ENCODE peak calls at places on chromosomes 3 and 15, in four cellular contexts. One of them, this sample, is unnamed.

GRCh38 chr3:136906725-136907124 is 44.7 kb downstream of the NCK1 start:
- DNase-seq in A172: no peak
- DNase-seq in lower leg skin: no peak
- DNase-seq in H9: no peak
- DNase-seq in this sample: no peak

GRCh38 chr15:90560229-90560771 is 30.6 kb downstream of the CRTC3 start:
- DNase-seq in A172: peak; percentile 94
- DNase-seq in lower leg skin: peak; percentile 80
- DNase-seq in H9: no peak
- DNase-seq in this sample: no peak

GRCh38 chr3:141735789-141736465 is 2.2 kb upstream of the RNF7 start:
- DNase-seq in A172: no peak
- DNase-seq in lower leg skin: no peak
- DNase-seq in H9: no peak
- DNase-seq in this sample: no peak

GRCh38 chr15:96160269-96160668 is 170.2 kb upstream of the NR2F2 start:
- DNase-seq in A172: no peak
- DNase-seq in lower leg skin: peak; percentile 21
- DNase-seq in H9: no peak
- DNase-seq in this sample: no peak

GRCh38 chr15:38714309-38715072 is 149.9 kb upstream of the RASGRP1 start:
- DNase-seq in A172: peak; percentile 80
- DNase-seq in lower leg skin: no peak
- DNase-seq in H9: no peak
- DNase-seq in this sample: no peak

GRCh38 chr15:57031605-57032004 is 113.2 kb downstream of the TCF12 start:
- DNase-seq in A172: peak; percentile 10
- DNase-seq in lower leg skin: peak; percentile 58
- DNase-seq in H9: no peak
- DNase-seq in this sample: no peak

GRCh38 chr3:127784283-127784682 is 38.0 kb downstream of the MGLL start:
- DNase-seq in A172: no peak
- DNase-seq in lower leg skin: no peak
- DNase-seq in H9: no peak
- DNase-seq in this sample: no peak

GRCh38 chr3:165837058-165837525 is at the start of gene BCHE:
- DNase-seq in A172: peak; percentile 87
- DNase-seq in lower leg skin: peak; percentile 31
- DNase-seq in H9: peak; percentile 36
- DNase-seq in this sample: no peak

GRCh38 chr3:151037746-151038145 is 47.7 kb upstream of the MED12L start:
- DNase-seq in A172: peak; percentile 95
- DNase-seq in lower leg skin: no peak
- DNase-seq in H9: no peak
- DNase-seq in this sample: no peak

GRCh38 chr3:7280318-7280717 is 419.4 kb downstream of the GRM7 start:
- DNase-seq in A172: no peak
- DNase-seq in lower leg skin: no peak
- DNase-seq in H9: no peak
- DNase-seq in this sample: no peak

GRCh38 chr3:157626817-157627216 is 123.6 kb upstream of the VEPH1 start:
- DNase-seq in A172: no peak
- DNase-seq in lower leg skin: no peak
- DNase-seq in H9: no peak
- DNase-seq in this sample: no peak

GRCh38 chr15:83449250-83449671 is 2.1 kb downstream of the SH3GL3 start:
- DNase-seq in A172: no peak
- DNase-seq in lower leg skin: no peak
- DNase-seq in H9: no peak
- DNase-seq in this sample: no peak

GRCh38 chr3:46135475-46135874 is 72.6 kb downstream of the CCR1 start:
- DNase-seq in A172: no peak
- DNase-seq in lower leg skin: no peak
- DNase-seq in H9: no peak
- DNase-seq in this sample: no peak

GRCh38 chr3:81837071-81837593 is 75.7 kb upstream of the GBE1 start:
- DNase-seq in A172: no peak
- DNase-seq in lower leg skin: no peak
- DNase-seq in H9: no peak
- DNase-seq in this sample: no peak

GRCh38 chr3:17942856-17943255 is 200.4 kb upstream of the TBC1D5 start:
- DNase-seq in A172: peak; percentile 64
- DNase-seq in lower leg skin: no peak
- DNase-seq in H9: no peak
- DNase-seq in this sample: no peak

GRCh38 chr3:107604057-107604802 is 81.5 kb downstream of the BBX start:
- DNase-seq in A172: no peak
- DNase-seq in lower leg skin: no peak
- DNase-seq in H9: no peak
- DNase-seq in this sample: no peak

GRCh38 chr3:36480916-36481648 is 100.8 kb downstream of the STAC start:
- DNase-seq in A172: no peak
- DNase-seq in lower leg skin: no peak
- DNase-seq in H9: no peak
- DNase-seq in this sample: no peak

GRCh38 chr3:149395107-149396089 is 17.9 kb upstream of the TM4SF1 start:
- DNase-seq in A172: no peak
- DNase-seq in lower leg skin: no peak
- DNase-seq in H9: no peak
- DNase-seq in this sample: no peak

GRCh38 chr15:60800729-60801072 is 321.8 kb upstream of the ICE2 start:
- DNase-seq in A172: no peak
- DNase-seq in lower leg skin: no peak
- DNase-seq in H9: no peak
- DNase-seq in this sample: no peak

GRCh38 chr15:42364529-42364928 is 5.2 kb downstream of the CAPN3 start:
- DNase-seq in A172: no peak
- DNase-seq in lower leg skin: no peak
- DNase-seq in H9: no peak
- DNase-seq in this sample: no peak

GRCh38 chr15:59194639-59195325 is 11.9 kb upstream of the LDHAL6B start:
- DNase-seq in A172: no peak
- DNase-seq in lower leg skin: no peak
- DNase-seq in H9: no peak
- DNase-seq in this sample: no peak

GRCh38 chr3:47161983-47162694 is 1.8 kb downstream of the SETD2 start:
- DNase-seq in A172: no peak
- DNase-seq in lower leg skin: no peak
- DNase-seq in H9: no peak
- DNase-seq in this sample: no peak

GRCh38 chr3:77139665-77140064 is 99.8 kb downstream of the ROBO2 start:
- DNase-seq in A172: no peak
- DNase-seq in lower leg skin: no peak
- DNase-seq in H9: no peak
- DNase-seq in this sample: no peak

GRCh38 chr3:48135773-48136495 is 52.3 kb downstream of the CDC25A start:
- DNase-seq in A172: no peak
- DNase-seq in lower leg skin: no peak
- DNase-seq in H9: no peak
- DNase-seq in this sample: no peak

GRCh38 chr15:94023520-94023919 is 207.8 kb upstream of the MCTP2 start:
- DNase-seq in A172: no peak
- DNase-seq in lower leg skin: no peak
- DNase-seq in H9: no peak
- DNase-seq in this sample: no peak

GRCh38 chr3:61820306-61820992 is 259.1 kb downstream of the PTPRG start:
- DNase-seq in A172: no peak
- DNase-seq in lower leg skin: no peak
- DNase-seq in H9: no peak
- DNase-seq in this sample: no peak

GRCh38 chr15:85072917-85073316 is 91.3 kb downstream of the PDE8A start:
- DNase-seq in A172: no peak
- DNase-seq in lower leg skin: no peak
- DNase-seq in H9: no peak
- DNase-seq in this sample: no peak

GRCh38 chr15:72237286-72238224 is 6.6 kb upstream of the PKM start:
- DNase-seq in A172: peak; percentile 98
- DNase-seq in lower leg skin: peak; percentile 88
- DNase-seq in H9: peak; percentile 84
- DNase-seq in this sample: no peak

GRCh38 chr3:187799942-187800637 is 54.8 kb upstream of the BCL6 start:
- DNase-seq in A172: no peak
- DNase-seq in lower leg skin: no peak
- DNase-seq in H9: no peak
- DNase-seq in this sample: no peak

GRCh38 chr15:45091161-45091560 is 22.8 kb downstream of the DUOX2 start:
- DNase-seq in A172: peak; percentile 36
- DNase-seq in lower leg skin: no peak
- DNase-seq in H9: no peak
- DNase-seq in this sample: no peak

GRCh38 chr3:167304077-167304476 is 76.0 kb downstream of the ZBBX start:
- DNase-seq in A172: peak; percentile 26
- DNase-seq in lower leg skin: no peak
- DNase-seq in H9: no peak
- DNase-seq in this sample: no peak

GRCh38 chr3:110774496-110775265 is 296.9 kb upstream of the NECTIN3 start:
- DNase-seq in A172: no peak
- DNase-seq in lower leg skin: no peak
- DNase-seq in H9: no peak
- DNase-seq in this sample: no peak

This sample was measured in type B pancreatic cell.